ENCODE peak calls at places on chromosome 3, in five cellular contexts. H, Z, P, M and U are unnamed samples.

GRCh38 chr3:45582407-45582806 is 12.1 kb upstream of the LIMD1 start:
- DNase-seq in H (no peak), Z (peak), P (no peak), M (no peak), U (no peak)

GRCh38 chr3:4855676-4856075 is 123.6 kb upstream of the BHLHE40 start:
- DNase-seq in M (no peak), P (no peak), H (no peak), Z (no peak), U (no peak)

GRCh38 chr3:171354706-171355582 is 105.3 kb downstream of the TNIK start:
- DNase-seq in Z (no peak), M (no peak), H (no peak), P (no peak), U (no peak)

GRCh38 chr3:187567741-187568140 is 102.5 kb downstream of the SST start:
- DNase-seq in H (no peak), P (no peak), M (peak), Z (peak), U (no peak)

GRCh38 chr3:133468251-133468721 is 68.4 kb downstream of the BFSP2 start:
- DNase-seq in M (no peak), P (no peak), H (no peak), Z (no peak), U (no peak)

GRCh38 chr3:147799601-147800000 is 390.4 kb downstream of the ZIC1 start:
- DNase-seq in M (no peak), P (no peak), H (no peak), Z (no peak), U (no peak)

GRCh38 chr3:22996926-22997600 is 206.1 kb upstream of the UBE2E2 start:
- DNase-seq in P (no peak), Z (no peak), M (no peak), H (no peak), U (no peak)

GRCh38 chr3:30550246-30550645 is 56.2 kb upstream of the TGFBR2 start:
- DNase-seq in M (peak), P (no peak), Z (no peak), H (no peak), U (no peak)

GRCh38 chr3:5053021-5053831 is 68.9 kb upstream of the ARL8B start:
- DNase-seq in M (peak), H (no peak), Z (peak), P (no peak), U (no peak)

GRCh38 chr3:174218011-174218410 is 641.1 kb upstream of the NAALADL2 start:
- DNase-seq in P (no peak), H (no peak), M (no peak), Z (no peak), U (no peak)

GRCh38 chr3:23113455-23114171 is 89.5 kb upstream of the UBE2E2 start:
- DNase-seq in M (peak), H (no peak), P (no peak), Z (peak), U (no peak)

GRCh38 chr3:141367038-141367730 is 1.1 kb upstream of the ZBTB38 start:
- DNase-seq in Z (peak), P (no peak), H (no peak), M (peak), U (no peak)

GRCh38 chr3:129485681-129486056 is 42.8 kb upstream of the RHO start:
- DNase-seq in H (no peak), P (no peak), M (peak), Z (peak), U (no peak)

GRCh38 chr3:5635746-5636145 is 448.2 kb downstream of the EDEM1 start:
- DNase-seq in P (no peak), Z (no peak), M (peak), H (no peak), U (no peak)

GRCh38 chr3:14183015-14183577 is 4.5 kb downstream of the LSM3 start:
- DNase-seq in Z (no peak), P (no peak), H (no peak), M (no peak), U (no peak)

GRCh38 chr3:43810797-43811196 is 120.1 kb downstream of the ABHD5 start:
- DNase-seq in M (no peak), P (no peak), Z (no peak), H (no peak), U (no peak)

GRCh38 chr3:171604370-171604769 is 144.2 kb upstream of the TNIK start:
- DNase-seq in H (no peak), M (no peak), P (no peak), Z (no peak), U (no peak)

GRCh38 chr3:53764376-53764775 is 81.8 kb downstream of the CHDH start:
- DNase-seq in H (no peak), M (no peak), Z (no peak), P (no peak), U (no peak)

GRCh38 chr3:184688251-184688851 is 23.5 kb downstream of the MAGEF1 start:
- DNase-seq in P (no peak), M (no peak), H (no peak), Z (peak), U (no peak)

GRCh38 chr3:140501054-140501769 is 176.7 kb upstream of the TRIM42 start:
- DNase-seq in Z (no peak), P (no peak), H (no peak), M (peak), U (no peak)

GRCh38 chr3:187966141-187966540 is 187.8 kb upstream of the LPP start:
- DNase-seq in Z (no peak), H (no peak), P (no peak), M (peak), U (no peak)

GRCh38 chr3:114659109-114660081 is 365.6 kb downstream of the TIGIT start:
- DNase-seq in M (no peak), P (no peak), Z (no peak), H (no peak), U (no peak)

GRCh38 chr3:156818890-156819289 is 7.3 kb upstream of the LEKR1 start:
- DNase-seq in P (no peak), M (peak), H (no peak), Z (peak), U (no peak)

GRCh38 chr3:102006812-102007485 is 157.6 kb downstream of the NFKBIZ start:
- DNase-seq in M (no peak), H (no peak), P (no peak), Z (peak), U (no peak)

GRCh38 chr3:123159926-123160635 is 41.7 kb upstream of the SEC22A start:
- DNase-seq in P (no peak), M (no peak), H (no peak), Z (peak), U (no peak)

GRCh38 chr3:192207661-192208060 is 519.7 kb downstream of the FGF12 start:
- DNase-seq in H (no peak), P (no peak), M (no peak), Z (no peak), U (no peak)

GRCh38 chr3:63343674-63344073 is 65.6 kb downstream of the SYNPR start:
- DNase-seq in P (no peak), Z (peak), H (peak), M (peak), U (no peak)

GRCh38 chr3:59286791-59287531 is 237.1 kb upstream of the CFAP20DC start:
- DNase-seq in M (peak), P (no peak), Z (peak), H (no peak), U (no peak)

GRCh38 chr3:83738202-83738601 is 1220.6 kb upstream of the CADM2 start:
- DNase-seq in H (no peak), Z (no peak), P (no peak), M (no peak), U (no peak)

GRCh38 chr3:110069641-110070538 is 732.5 kb upstream of the DPPA4 start:
- DNase-seq in H (no peak), Z (peak), P (no peak), M (peak), U (no peak)

GRCh38 chr3:126399348-126399730 is 4.6 kb downstream of the CFAP100 start:
- DNase-seq in Z (no peak), M (peak), P (no peak), H (no peak), U (no peak)

GRCh38 chr3:138867996-138868395 is 33.3 kb upstream of the PIK3CB start:
- DNase-seq in Z (no peak), P (no peak), M (peak), H (no peak), U (no peak)

GRCh38 chr3:152398495-152398894 is 129.8 kb downstream of the MBNL1 start:
- DNase-seq in H (no peak), M (no peak), Z (no peak), P (no peak), U (no peak)

DNA sequence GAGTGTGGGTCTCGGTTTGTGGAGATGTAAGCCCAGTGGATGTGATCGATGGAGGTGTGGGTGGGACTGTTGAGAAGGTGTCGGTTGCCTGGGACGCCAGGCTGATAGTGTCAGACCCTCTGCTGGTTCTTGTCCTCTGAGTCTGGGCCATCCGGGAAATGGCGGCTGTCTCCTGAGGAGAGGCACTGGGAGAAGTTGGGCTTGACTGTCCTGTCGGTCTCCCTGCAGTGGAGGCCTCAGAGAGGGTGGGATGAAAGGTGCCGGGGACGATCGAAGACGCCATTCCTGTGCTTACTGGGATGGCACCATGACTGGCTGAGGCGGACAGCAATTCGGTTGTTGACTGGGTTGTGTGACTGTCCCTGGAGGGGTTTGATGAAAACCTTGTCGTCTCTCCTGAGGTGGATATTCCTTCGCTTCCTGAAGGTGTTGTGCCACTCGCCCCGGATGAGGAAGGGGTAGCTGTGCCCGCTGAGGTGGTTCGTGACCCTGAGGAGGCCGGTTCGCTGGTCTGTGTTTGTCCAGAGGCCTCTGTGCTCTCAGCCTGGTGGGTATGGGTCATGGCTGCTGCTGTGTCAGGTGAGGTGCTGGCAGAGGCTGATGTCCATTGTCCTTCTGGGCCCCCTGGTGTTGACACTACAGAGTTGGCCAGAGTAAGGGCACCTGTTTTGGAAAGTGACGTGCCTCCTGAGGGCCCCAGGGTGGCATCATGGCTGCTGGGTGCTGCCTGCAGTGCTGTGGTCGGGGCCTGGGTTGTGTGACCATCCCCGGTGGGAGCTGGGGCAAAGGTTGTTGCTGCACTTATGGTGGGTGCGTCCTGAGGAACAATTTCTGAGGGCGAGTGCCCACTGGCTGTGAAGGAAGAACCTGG is 22.8 kb downstream of the MUC4 start:
- DNase-seq in Z (no peak), P (no peak), M (no peak), H (no peak), U (no peak)
- H2BK12ac ChIP-seq in Z (no peak), P (no peak), M (no peak), H (no peak), U (peak)

GRCh38 chr3:120160050-120160449 is 65.8 kb upstream of the GSK3B start:
- DNase-seq in M (peak), P (no peak), H (no peak), Z (peak), U (no peak)
- H2BK5ac ChIP-seq in M (peak), P (no peak), H (no peak), Z (no peak), U (no peak)

GRCh38 chr3:150253622-150254021 is 154.5 kb upstream of the TSC22D2 start:
- DNase-seq in Z (peak), M (no peak), P (no peak), H (no peak), U (no peak)
- H3K4ac ChIP-seq in Z (no peak), M (no peak), P (no peak), H (no peak), U (no peak)

GRCh38 chr3:127547761-127548605 is 42.5 kb downstream of the TPRA1 start:
- DNase-seq in Z (peak), M (peak), H (peak), P (peak), U (peak)
- H2BK12ac ChIP-seq in Z (peak), M (no peak), H (no peak), P (no peak), U (no peak)

DNA sequence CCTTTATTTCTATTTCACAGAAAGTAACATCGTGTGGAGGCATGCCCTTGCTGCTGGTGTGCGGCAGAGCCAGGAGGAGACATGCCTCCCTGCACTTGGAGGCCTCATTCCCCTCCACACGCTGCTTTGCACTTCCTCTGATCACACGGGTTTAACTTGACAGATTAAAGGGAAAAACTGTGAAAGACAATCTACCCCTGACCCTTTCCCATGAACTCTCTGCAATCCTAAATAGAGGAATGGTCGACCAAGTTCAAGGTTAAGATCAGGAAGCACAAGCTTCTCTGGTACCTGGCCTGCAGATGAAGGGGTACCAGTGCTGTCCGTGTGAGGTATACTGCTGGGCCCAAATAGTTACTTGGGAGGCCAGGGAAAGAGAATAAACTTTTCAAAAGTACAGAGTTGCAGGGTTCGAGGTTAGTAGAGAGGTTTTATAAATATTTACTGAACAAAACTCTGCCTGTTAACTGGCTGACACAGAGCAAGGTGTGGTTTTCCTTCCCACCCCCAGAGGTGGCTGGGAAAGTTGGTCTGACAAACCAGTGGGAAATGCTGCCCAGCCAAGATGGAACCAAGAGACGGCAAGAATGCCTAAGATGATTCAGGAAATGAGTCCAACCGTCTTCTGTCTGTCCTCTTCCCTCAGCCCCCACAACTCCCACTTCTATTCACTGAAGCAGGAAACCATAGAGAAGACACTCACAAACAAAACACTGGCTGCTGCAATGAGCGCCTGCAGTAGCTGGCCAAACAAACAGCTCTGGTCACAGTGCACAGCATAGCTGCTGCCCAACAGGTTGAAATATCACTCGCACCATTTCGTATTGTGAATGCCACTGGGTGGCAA is 79.6 kb downstream of the IGF2BP2 start:
- DNase-seq in M (peak), H (no peak), P (no peak), Z (peak), U (no peak)
- H2BK5ac ChIP-seq in M (no peak), H (no peak), P (no peak), Z (peak), U (no peak)

DNA sequence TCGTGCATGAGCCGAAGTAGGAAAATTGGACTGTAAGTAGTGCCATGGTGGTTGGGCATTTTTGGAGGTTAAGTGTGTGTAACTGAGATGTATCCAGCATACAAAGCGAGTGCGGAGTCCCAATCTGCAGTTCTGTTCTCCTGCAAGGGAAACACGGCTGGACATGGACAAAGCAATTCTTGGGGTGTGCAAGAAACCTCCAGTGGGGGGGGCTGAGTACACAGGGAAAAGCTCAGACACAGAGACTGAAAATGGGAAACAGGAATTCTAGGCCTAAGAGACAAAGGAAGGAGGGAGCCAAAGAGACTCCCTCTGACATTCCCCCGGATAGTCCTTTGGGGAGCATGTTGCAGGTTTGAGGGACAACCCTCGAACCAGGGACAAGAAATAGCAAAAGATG is 83.2 kb upstream of the PLSCR4 start:
- DNase-seq in Z (peak), M (no peak), H (no peak), P (no peak), U (no peak)
- H3K4ac ChIP-seq in Z (no peak), M (no peak), H (no peak), P (no peak), U (no peak)

GRCh38 chr3:100756441-100756840 is 47.1 kb downstream of the TFG start:
- DNase-seq in Z (no peak), H (no peak), M (no peak), P (no peak), U (no peak)

GRCh38 chr3:100761211-100761921 is 52.1 kb downstream of the TFG start:
- DNase-seq in P (no peak), Z (no peak), H (peak), M (peak), U (no peak)

GRCh38 chr3:100760377-100760776 is 51.1 kb downstream of the TFG start:
- DNase-seq in Z (no peak), P (no peak), H (no peak), M (no peak), U (no peak)

GRCh38 chr3:100761951-100762350 is 52.7 kb downstream of the TFG start:
- DNase-seq in Z (no peak), P (no peak), M (no peak), H (no peak), U (no peak)

GRCh38 chr3:100759162-100759561 is 49.9 kb downstream of the TFG start:
- DNase-seq in M (no peak), Z (no peak), H (no peak), P (no peak), U (no peak)
- H2BK12ac ChIP-seq in M (no peak), Z (no peak), H (no peak), P (no peak), U (no peak)

GRCh38 chr3:34016925-34017592 is 218.6 kb downstream of the PDCD6IP start:
- DNase-seq in P (no peak), Z (no peak), H (no peak), M (no peak), U (no peak)
- H2BK5ac ChIP-seq in P (no peak), Z (no peak), H (no peak), M (no peak), U (no peak)